ENCODE peak calls at places on chromosomes 16 and 17, in six cellular contexts. B, Q, D, X, H and Y are unnamed samples.

GRCh38 chr17:73560661-73561060 is 83.6 kb downstream of the SDK2 start:
- DNase-seq in Q (no peak), B (no peak), X (no peak), H (no peak), D (no peak), Y (no peak)

GRCh38 chr17:77882481-77883212 is 75.9 kb upstream of the TNRC6C start:
- DNase-seq in D (peak), B (no peak), Q (no peak), X (peak), H (no peak), Y (no peak)

GRCh38 chr16:22307838-22308237 is 10.6 kb downstream of the POLR3E start:
- DNase-seq in Q (no peak), H (no peak), B (no peak), D (no peak), X (no peak), Y (no peak)

GRCh38 chr16:62692685-62693084 is 656.4 kb upstream of the CDH8 start:
- DNase-seq in D (no peak), B (no peak), H (no peak), X (no peak), Q (no peak), Y (no peak)

GRCh38 chr17:77854083-77854758 is 104.3 kb upstream of the TNRC6C start:
- DNase-seq in H (no peak), D (no peak), Q (no peak), B (no peak), X (no peak), Y (no peak)

GRCh38 chr16:11152677-11153321 is 103.2 kb downstream of the SOCS1 start:
- DNase-seq in H (no peak), D (no peak), X (no peak), B (no peak), Q (no peak), Y (no peak)

GRCh38 chr16:81703177-81704155 is 75.6 kb upstream of the PLCG2 start:
- DNase-seq in H (no peak), B (no peak), D (no peak), X (no peak), Q (no peak), Y (no peak)

GRCh38 chr17:49190932-49191331 is 19.4 kb downstream of the GNGT2 start:
- DNase-seq in B (no peak), Q (no peak), X (no peak), D (no peak), H (peak), Y (no peak)

GRCh38 chr17:36885761-36886365 is 51.4 kb upstream of the LHX1 start:
- DNase-seq in B (no peak), Q (no peak), X (no peak), H (no peak), D (no peak), Y (no peak)

DNA sequence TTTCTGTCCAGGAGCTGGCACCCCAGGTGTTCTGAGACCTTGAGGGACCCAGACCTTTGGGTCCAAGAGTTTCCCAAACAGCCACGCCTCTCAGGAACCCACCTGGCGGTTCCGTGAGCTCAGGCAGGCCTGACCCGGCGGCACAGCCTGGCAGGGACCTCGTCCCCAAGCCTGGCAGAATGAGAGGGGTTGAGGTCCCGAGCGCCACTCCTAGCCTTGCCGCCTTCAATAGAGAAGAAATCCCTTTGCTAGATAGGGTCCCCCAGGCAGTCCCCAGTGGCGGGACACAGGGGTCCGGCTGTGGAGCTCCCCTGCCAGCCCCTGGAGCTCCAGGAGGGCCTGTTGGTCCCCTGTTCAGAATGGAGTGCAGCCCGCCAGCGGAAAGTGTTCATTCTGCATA is 10.5 kb upstream of the CLEC18A start:
- DNase-seq in B (peak), H (peak), Q (no peak), X (no peak), D (no peak), Y (no peak)
- H3K4me3 ChIP-seq in B (no peak), H (no peak), Q (no peak), X (no peak), D (no peak), Y (no peak)

GRCh38 chr16:325375-326155 is 27.0 kb downstream of the AXIN1 start:
- DNase-seq in X (no peak), H (no peak), D (no peak), B (no peak), Q (no peak), Y (no peak)
- H3K4me3 ChIP-seq in X (no peak), H (peak), D (peak), B (no peak), Q (no peak), Y (no peak)

DNA sequence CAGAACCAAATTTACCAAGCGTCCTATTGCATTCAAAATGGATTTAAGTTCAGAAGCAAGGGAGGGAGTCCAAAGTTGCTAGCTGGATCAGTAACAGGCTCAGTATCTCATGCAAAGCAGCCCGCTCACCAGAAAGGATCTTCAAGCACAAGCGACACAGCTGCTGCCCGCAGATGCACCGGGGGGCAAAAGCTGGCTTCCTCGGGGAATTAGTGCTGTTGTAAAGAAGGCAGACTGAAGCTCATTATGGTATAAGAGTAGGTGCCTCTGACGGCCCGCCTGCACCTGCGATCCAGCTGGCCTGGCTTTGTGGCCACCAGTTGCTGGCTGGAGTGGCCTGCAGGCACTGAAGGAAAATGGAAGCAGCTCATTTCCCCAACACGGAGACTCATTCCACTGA is 128.4 kb upstream of the RCVRN start:
- DNase-seq in X (no peak), H (peak), Q (no peak), D (no peak), B (no peak), Y (no peak)
- H3K4me3 ChIP-seq in X (no peak), H (no peak), Q (no peak), D (peak), B (no peak), Y (no peak)

DNA sequence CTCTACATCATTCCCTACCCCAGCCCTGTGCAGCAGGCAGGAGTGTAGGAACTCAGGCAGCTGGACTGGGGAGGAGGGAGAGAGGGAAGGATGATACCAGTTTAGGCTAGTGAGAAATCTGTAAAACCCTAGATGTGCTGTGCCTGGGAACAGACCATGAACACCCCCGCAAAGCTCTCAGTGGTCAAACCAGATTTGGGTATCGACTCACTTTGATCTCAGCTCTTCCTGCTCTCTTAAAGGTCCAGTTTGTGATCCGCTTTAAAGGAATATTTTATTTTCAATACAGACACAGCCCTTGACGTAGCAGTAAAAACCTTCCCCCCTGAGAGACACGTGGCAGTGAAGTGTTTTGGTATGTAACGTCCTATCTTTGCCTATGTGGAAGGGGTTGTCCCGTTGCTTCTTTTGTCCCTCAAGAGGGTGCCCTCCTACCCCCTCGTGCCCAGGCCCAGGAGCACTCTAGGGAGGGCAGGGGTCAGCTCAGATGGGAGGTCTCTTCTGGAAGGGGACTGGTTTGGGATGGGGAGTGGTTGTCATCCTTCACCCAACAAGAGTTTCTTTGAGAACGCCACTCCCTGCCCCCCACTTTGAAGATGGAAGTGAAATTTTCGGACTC is 19.3 kb upstream of the TBX2 start:
- DNase-seq in X (no peak), D (no peak), B (no peak), H (no peak), Q (no peak), Y (no peak)
- H3K4me3 ChIP-seq in X (no peak), D (no peak), B (no peak), H (no peak), Q (no peak), Y (no peak)

DNA sequence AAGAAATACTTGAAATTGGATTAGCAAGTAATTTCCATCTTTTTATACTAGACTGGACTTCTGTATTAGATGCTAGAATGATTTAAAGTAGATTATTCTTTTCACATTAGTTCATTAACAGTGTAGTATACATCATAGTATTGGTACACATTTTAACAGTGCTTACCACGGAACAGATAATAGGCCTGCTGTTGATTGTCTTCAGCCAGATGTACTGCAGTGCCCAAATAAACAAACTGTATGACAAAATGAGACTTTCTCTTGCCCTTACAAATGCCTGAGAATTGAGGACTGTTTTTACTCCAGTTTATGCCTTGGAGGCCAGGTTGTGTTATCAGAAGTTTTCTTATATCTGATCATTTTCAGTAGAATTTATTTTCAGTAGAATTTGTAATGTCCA is 631 bp downstream of the EVI2A start:
- DNase-seq in H (no peak), D (no peak), B (no peak), X (no peak), Q (no peak), Y (no peak)
- H3K4me3 ChIP-seq in H (peak), D (peak), B (peak), X (peak), Q (peak), Y (no peak)

DNA sequence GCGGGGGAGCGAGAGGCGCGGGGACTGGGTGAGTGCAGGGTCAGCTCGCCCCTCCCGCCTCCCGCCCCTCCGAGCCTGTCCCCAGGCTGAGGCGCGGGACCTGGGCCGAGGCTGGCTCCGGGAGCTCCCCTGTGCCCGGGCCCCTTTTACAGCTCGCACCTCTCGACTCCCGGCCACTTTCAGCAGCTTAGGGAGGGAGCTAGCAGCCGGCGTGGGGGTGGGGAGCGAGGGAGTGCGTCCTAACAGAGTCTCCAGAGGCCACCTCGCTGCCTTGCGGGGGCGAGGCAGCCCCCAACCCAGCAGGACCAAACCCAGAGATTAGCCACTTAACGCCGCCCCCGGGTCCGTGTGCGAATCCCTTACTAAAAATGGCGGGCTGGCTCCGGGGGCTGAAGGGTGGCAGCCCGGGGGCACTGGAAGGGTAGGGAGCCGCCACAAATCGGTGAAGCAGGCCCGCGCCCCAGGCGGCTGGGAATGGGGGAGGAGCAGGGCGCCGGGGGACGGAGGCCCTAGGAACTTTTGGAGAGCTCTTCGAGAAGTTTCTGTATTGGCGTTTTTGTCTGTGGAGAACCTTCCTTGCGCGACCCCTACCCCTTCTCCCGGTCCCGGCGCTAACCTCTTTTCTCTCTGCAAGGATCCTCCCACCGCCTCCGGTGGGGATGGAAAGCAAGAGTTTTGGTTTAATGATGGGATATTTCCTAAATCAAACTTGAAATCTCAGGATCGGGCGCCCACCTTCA is 601 bp upstream of the IRX3 start:
- DNase-seq in Q (no peak), H (peak), X (no peak), D (no peak), B (no peak), Y (peak)
- H3K4me3 ChIP-seq in Q (peak), H (peak), X (peak), D (peak), B (peak), Y (peak)

GRCh38 chr17:44374306-44375195 is 10.9 kb upstream of the FAM171A2 start:
- DNase-seq in D (no peak), H (peak), B (peak), X (no peak), Q (no peak), Y (no peak)
- H3K4me3 ChIP-seq in D (no peak), H (no peak), B (no peak), X (no peak), Q (no peak), Y (no peak)

DNA sequence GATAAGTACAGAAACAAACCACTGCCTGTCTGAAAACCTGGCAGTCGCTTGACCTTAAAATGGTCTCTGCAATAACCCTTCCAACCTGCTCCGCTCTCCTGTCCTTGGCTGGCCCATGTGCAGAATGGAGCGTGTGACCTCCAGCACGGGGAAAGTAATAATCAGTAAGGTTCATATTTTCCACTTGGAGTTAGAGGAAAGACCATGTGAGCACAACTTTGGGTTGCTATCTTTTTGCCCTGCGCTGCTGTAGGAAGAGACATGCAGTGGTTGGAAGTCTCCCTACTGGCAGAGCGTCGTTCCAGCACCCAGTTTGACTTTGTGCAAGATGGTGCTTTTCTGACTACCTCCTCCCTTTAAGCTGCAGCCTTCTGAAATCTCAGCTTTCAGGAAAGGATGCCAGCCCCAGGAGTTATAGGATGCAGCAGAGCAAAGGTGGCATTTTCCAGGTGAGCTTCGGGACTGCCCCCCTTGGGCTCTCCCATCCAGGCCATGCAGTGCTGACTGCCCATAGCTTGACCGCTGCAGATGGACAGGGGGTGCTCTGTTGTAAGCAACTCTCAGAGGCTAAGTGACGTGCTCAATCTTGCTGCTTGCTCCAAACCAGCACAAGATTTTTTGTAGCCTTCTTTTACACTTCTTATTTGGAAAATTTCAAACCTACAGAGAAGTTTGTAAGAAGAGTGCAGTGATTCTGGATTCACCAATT is 110.7 kb upstream of the NOL11 start:
- DNase-seq in Q (no peak), B (no peak), D (no peak), X (no peak), H (no peak), Y (peak)
- H3K4me3 ChIP-seq in Q (no peak), B (no peak), D (no peak), X (no peak), H (no peak), Y (no peak)

GRCh38 chr17:79836952-79837887 is 2.0 kb downstream of the CBX4 start:
- DNase-seq in H (peak), B (peak), D (peak), Q (peak), X (peak), Y (peak)

GRCh38 chr17:79835953-79836951 is 3.0 kb downstream of the CBX4 start:
- DNase-seq in H (peak), Q (peak), D (no peak), B (no peak), X (peak), Y (no peak)

GRCh38 chr17:79833744-79834574 is 5.3 kb downstream of the CBX4 start:
- DNase-seq in H (peak), B (no peak), X (no peak), Q (no peak), D (no peak), Y (peak)

GRCh38 chr17:79834575-79835469 is 4.4 kb downstream of the CBX4 start:
- DNase-seq in B (no peak), X (peak), D (no peak), Q (no peak), H (peak), Y (no peak)

DNA sequence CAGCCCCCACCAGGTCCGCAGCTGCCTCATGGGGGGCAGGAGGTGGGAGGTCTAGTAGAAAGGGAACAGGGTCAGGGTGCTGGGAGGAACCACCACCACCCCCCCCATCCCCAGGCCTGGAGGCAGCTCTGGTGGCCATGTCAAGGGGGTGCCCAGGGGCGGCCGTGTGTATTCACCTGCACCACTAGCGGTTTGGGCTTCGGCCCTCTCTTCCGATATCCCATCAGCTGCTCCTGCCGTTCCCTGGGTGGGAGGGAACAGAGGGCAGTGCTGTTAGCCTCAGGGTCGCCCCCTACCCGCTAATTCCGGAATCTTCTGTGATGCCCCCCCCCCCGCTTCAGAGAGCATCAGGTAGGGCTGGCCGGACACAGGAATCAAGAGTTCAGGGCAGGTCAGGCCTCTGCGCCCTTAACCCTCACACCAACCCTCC is 3.8 kb downstream of the CBX4 start:
- DNase-seq in Q (no peak), B (no peak), H (no peak), D (no peak), X (no peak), Y (no peak)
- H3K4me3 ChIP-seq in Q (no peak), B (no peak), H (no peak), D (no peak), X (no peak), Y (no peak)